ENCODE peak calls at places on chromosomes 11 and 22, in six cellular contexts. P, U, D, L, T and M are unnamed samples.
A peak's percentile ranks its signal among the peaks of the same experiment; 100 is the strongest.

GRCh38 chr11:60871378-60872061 is 4.2 kb downstream of the ZP1 start:
- DNase-seq in U (no peak), T (no peak), D (no peak), L (no peak), P (peak; percentile 16), M (peak; percentile 36)

GRCh38 chr11:19570889-19571288 is 141.7 kb upstream of the NAV2 start:
- DNase-seq in T (no peak), D (no peak), U (no peak), L (no peak), P (no peak), M (no peak)

GRCh38 chr11:80916180-80916811 is 1475.5 kb upstream of the TENM4 start:
- DNase-seq in D (no peak), U (no peak), P (no peak), L (no peak), T (peak; percentile 54), M (no peak)

GRCh38 chr11:96279421-96280290 is 63.3 kb downstream of the MAML2 start:
- DNase-seq in D (no peak), L (peak; percentile 68), P (no peak), U (no peak), T (peak; percentile 89), M (peak; percentile 32)

GRCh38 chr11:35962373-35963138 is 18.7 kb downstream of the LDLRAD3 start:
- DNase-seq in L (no peak), U (no peak), D (no peak), P (no peak), T (no peak), M (no peak)

GRCh38 chr11:77071671-77072605 is 5.2 kb downstream of the CAPN5 start:
- DNase-seq in P (peak; percentile 25), L (no peak), U (no peak), T (peak; percentile 4), D (no peak), M (peak; percentile 15)

GRCh38 chr11:115545811-115546210 is 41.6 kb upstream of the CADM1 start:
- DNase-seq in P (no peak), U (no peak), T (no peak), D (no peak), L (no peak), M (no peak)

GRCh38 chr22:46688949-46689348 is 49.1 kb downstream of the CERK start:
- DNase-seq in L (no peak), U (no peak), D (no peak), P (peak; percentile 34), T (no peak), M (no peak)

GRCh38 chr11:128496684-128497056 is 90.7 kb downstream of the ETS1 start:
- DNase-seq in P (no peak), T (no peak), D (no peak), U (no peak), L (no peak), M (no peak)

GRCh38 chr11:82900277-82901164 is at the start of gene PRCP:
- DNase-seq in D (peak; percentile 92), P (peak; percentile 96), T (peak; percentile 85), U (peak; percentile 81), L (peak; percentile 81), M (peak; percentile 87)
- TF ChIP-seq CTCF in D (no peak), P (no peak), T (no peak), U (peak; percentile 42), L (no peak), M (peak; percentile 5)

GRCh38 chr11:117950999-117951961 is 22.1 kb upstream of the TMPRSS13 start:
- DNase-seq in L (no peak), T (no peak), P (no peak), D (no peak), U (no peak), M (no peak)
- H3K4me3 ChIP-seq in L (no peak overlapping the region), T (no peak overlapping the region), P (no peak overlapping the region), D (no peak overlapping the region), U (no peak overlapping the region), M (no peak overlapping the region)

DNA sequence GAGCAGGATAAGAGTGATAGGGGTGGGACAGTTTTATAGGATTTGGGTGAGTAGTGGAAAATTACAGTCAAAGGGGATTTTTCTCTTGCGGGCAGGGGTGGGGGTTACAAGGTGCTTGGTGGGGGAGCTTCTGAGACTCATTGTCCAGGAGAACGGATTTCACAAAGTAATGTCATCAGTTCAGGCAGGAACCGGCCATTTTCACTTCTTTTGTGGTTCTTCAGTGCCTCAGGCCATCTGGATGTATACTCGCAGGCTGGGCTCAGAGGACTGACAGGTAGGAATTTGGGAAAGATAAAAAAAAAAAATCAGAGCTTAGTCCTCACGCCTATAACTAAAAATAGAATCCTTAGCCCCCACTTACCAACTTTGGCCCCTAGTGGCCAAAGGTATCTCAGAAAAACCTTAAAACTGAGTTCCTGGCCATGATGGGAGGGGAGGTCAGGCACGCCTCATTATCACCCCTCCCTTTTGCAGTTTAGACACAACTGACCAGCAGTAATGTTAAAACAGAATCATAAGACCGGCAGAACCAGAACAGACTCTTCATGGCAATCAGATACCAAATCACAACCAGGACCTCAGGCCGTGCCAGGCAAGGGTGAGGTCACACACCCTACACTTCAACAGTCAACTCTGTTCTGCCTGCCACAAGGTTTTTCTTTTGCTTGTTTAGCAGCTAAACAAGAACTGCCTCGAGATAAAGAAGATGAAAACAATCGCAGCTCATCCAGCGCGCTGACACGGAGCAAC is 8.9 kb upstream of the APOBEC3G start:
- DNase-seq in T (no peak), L (no peak), D (peak; percentile 43), U (no peak), P (no peak), M (no peak)
- TF ChIP-seq CTCF in T (no peak), L (no peak), D (peak; percentile 27), U (no peak), P (no peak), M (no peak)

GRCh38 chr11:86046111-86046510 is 22.8 kb downstream of the PICALM start:
- DNase-seq in D (no peak), P (no peak), U (no peak), T (peak; percentile 65), L (peak; percentile 26), M (no peak)

GRCh38 chr11:86041975-86042378 is 26.9 kb downstream of the PICALM start:
- DNase-seq in D (peak; percentile 84), T (peak; percentile 88), L (peak; percentile 86), P (peak; percentile 64), U (peak; percentile 77), M (peak; percentile 93)

GRCh38 chr11:86043765-86044534 is 24.9 kb downstream of the PICALM start:
- DNase-seq in D (no peak), L (no peak), P (no peak), T (no peak), U (no peak), M (no peak)

GRCh38 chr11:86050310-86050709 is 18.6 kb downstream of the PICALM start:
- DNase-seq in P (no peak), D (no peak), L (no peak), U (no peak), T (no peak), M (peak; percentile 16)

DNA sequence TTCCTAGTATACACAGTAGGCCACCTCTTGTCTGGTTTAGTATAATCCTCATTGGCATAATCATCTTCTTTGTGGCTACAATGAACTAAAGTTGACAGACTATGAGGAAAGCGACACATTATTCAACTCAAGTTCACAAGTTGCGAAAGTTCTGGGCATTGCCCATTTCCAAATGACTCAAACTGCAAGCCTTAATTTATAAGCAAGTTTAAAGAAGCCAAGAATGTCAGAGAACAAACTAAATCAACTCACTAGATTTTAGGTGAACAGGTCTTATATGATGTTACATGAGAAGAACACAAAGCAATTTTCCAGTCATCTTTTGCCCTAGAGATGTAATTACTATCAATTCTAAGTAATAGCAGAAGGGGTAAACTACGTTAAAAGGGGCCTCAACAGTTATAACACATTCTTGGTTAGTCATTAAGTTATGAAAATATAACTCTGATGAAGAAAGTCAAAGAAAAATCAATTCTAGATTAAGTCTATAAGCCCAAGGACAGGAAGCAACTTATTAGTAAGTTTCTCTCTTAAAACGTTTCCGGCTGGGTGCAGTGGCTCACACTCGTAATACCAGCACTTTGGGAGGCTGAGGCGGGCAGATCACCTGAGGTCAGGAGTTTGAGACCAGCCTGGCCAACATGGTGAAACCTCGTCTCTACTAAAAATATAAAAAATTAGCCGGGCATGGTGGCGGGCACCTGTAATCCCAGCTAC is 21.5 kb downstream of the PICALM start:
- DNase-seq in P (no peak), L (peak; percentile 57), T (peak; percentile 84), D (no peak), U (no peak), M (peak; percentile 82)
- H3K4me3 ChIP-seq in P (no peak overlapping the region), L (no peak overlapping the region), T (no peak overlapping the region), D (no peak overlapping the region), U (no peak overlapping the region), M (no peak overlapping the region)

DNA sequence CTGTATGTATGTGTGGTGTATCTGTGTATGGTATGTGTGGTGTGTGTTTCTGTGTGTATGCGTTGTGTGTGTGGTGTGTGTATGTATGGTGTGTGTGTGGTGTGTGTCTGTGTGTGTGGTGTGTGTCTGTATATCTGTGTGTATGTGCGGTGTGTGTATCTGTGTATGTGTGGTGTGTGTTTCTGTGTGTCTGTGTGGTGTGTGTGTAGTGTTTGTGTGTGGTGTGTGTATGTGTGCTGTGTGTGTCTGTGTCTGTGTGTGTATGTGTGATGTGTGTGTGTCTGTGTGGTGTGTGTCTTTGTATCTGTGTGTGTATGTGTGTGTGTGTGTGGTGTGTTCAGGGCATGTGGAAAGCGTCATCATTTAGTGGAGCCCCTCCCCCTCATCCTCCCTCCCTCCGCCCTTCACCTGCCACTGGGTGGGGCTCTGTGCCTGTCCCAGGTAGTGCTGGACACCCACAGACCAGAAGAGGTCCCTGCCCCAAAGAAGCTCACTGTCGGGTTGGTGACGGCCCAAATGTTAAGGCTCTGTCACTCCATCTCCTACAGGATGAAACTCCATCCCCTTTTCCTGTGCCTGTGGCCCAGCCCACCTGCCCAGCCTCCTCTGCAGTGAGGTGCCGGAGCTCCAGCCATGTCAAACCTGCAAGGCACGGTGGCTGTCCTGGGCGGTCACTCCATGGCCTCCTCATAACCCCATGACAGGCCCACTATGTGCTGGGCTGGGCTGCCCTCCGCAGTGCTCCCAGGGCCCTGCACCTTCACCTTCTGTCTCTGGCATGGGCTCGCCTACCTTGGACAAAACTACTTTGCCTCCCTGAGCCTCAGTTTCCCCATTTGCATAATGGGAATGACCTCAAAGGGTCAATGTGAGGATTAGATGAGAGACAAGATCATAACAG is 23.4 kb upstream of the SHISAL1 start:
- DNase-seq in U (no peak), T (peak; percentile 20), D (no peak), L (no peak), P (peak; percentile 37), M (no peak)
- TF ChIP-seq CTCF in U (peak; percentile 30), T (peak; percentile 36), D (no peak), L (no peak), P (no peak), M (no peak)

GRCh38 chr11:69775163-69775755 is at the start of gene FGF4:
- DNase-seq in U (no peak), D (no peak), T (no peak), L (no peak), P (no peak), M (no peak)
- H3K4me3 ChIP-seq in U (no peak within 1 kb of the TSS), D (no peak within 1 kb of the TSS), T (no peak within 1 kb of the TSS), L (no peak within 1 kb of the TSS), P (no peak within 1 kb of the TSS), M (no peak within 1 kb of the TSS)

GRCh38 chr11:69013009-69013951 is at the start of gene MRGPRF:
- DNase-seq in D (no peak), P (peak; percentile 67), L (peak; percentile 67), T (no peak), U (no peak), M (peak; percentile 91)
- TF ChIP-seq CTCF in D (no peak), P (no peak), L (peak; percentile 11), T (peak; percentile 28), U (no peak), M (peak; percentile 73)